ENCODE peak calls at places on chromosomes 11 and 22, in six cellular contexts. Y is BE2C, Z is psoas muscle, F is foreskin fibroblast, Q is fibroblast of villous mesenchyme, S is mammary epithelial cell. K is an unnamed sample.

GRCh38 chr11:129285387-129285786 is 90.3 kb upstream of the BARX2 start:
- DNase-seq in Y (no peak), Z (no peak), F (no peak), Q (no peak), S (no peak), K (no peak)

GRCh38 chr11:86664930-86665329 is 7.5 kb downstream of the ME3 start:
- DNase-seq in Y (no peak), Z (no peak), F (no peak), Q (no peak), S (no peak), K (no peak)

GRCh38 chr22:35334010-35334409 is 34.3 kb downstream of the TOM1 start:
- DNase-seq in Y (no peak), Z (no peak), F (no peak), Q (no peak), S (no peak), K (no peak)

GRCh38 chr11:76728778-76729177 is 54.4 kb upstream of the TSKU start:
- DNase-seq in Y (no peak), Z (no peak), F (no peak), Q (no peak), S (no peak), K (no peak)

GRCh38 chr11:12043959-12044772 is 35.7 kb upstream of the DKK3 start:
- DNase-seq in Y (peak; percentile 63), Z (peak; percentile 90), F (peak; percentile 95), Q (peak; percentile 95), S (peak; percentile 94), K (peak; percentile 96)

GRCh38 chr11:6611092-6612007 is 666 bp downstream of the TAF10 start:
- DNase-seq in Y (no peak), Z (peak; percentile 57), F (no peak), Q (peak; percentile 24), S (peak; percentile 14), K (peak; percentile 31)

GRCh38 chr11:107562647-107563208 is 2.8 kb downstream of the ALKBH8 start:
- DNase-seq in Y (no peak), Z (no peak), F (peak; percentile 75), Q (peak; percentile 44), S (peak; percentile 95), K (peak; percentile 52)

GRCh38 chr11:78516281-78516680 is 58.4 kb downstream of the NARS2 start:
- DNase-seq in Y (no peak), Z (no peak), F (no peak), Q (no peak), S (no peak), K (no peak)

GRCh38 chr22:27990879-27991278 is 71.8 kb upstream of the PITPNB start:
- DNase-seq in Y (peak; percentile 83), Z (peak; percentile 80), F (no peak), Q (peak; percentile 56), S (no peak), K (peak; percentile 51)

GRCh38 chr22:22105364-22105763 is 122.8 kb upstream of the TOP3B start:
- DNase-seq in Y (no peak), Z (no peak), F (no peak), Q (no peak), S (no peak), K (no peak)

GRCh38 chr11:96311120-96311568 is 31.9 kb downstream of the MAML2 start:
- DNase-seq in Y (no peak), Z (no peak), F (no peak), Q (peak; percentile 54), S (peak; percentile 52), K (peak; percentile 81)

GRCh38 chr11:122976396-122976733 is 5.3 kb downstream of the BSX start:
- DNase-seq in Y (no peak), Z (no peak), F (no peak), Q (no peak), S (no peak), K (no peak)

GRCh38 chr11:76206327-76207081 is at the start of gene WNT11:
- DNase-seq in Y (peak; percentile 76), Z (peak; percentile 70), F (no peak), Q (peak; percentile 29), S (peak; percentile 20), K (no peak)

GRCh38 chr22:20571531-20572007 is 64.2 kb downstream of the MED15 start:
- DNase-seq in Y (peak; percentile 73), Z (peak; percentile 64), F (no peak), Q (peak; percentile 45), S (no peak), K (peak; percentile 51)

GRCh38 chr11:94147433-94147845 is 18.8 kb downstream of the PANX1 start:
- DNase-seq in Y (peak; percentile 39), Z (no peak), F (no peak), Q (no peak), S (no peak), K (no peak)

GRCh38 chr11:19790831-19791552 is 78.4 kb downstream of the NAV2 start:
- DNase-seq in Y (no peak), Z (no peak), F (no peak), Q (no peak), S (no peak), K (no peak)

GRCh38 chr11:119585038-119585666 is 143.8 kb downstream of the NECTIN1 start:
- DNase-seq in Y (no peak), Z (peak; percentile 22), F (no peak), Q (no peak), S (peak; percentile 29), K (no peak)

GRCh38 chr22:45212306-45212709 is 28.4 kb downstream of the KIAA0930 start:
- DNase-seq in Y (peak; percentile 83), Z (peak; percentile 78), F (peak; percentile 86), Q (peak; percentile 95), S (peak; percentile 88), K (peak; percentile 89)

GRCh38 chr11:114208371-114208770 is 87.8 kb upstream of the NNMT start:
- DNase-seq in Y (no peak), Z (no peak), F (no peak), Q (no peak), S (no peak), K (no peak)

GRCh38 chr11:88454881-88455280 is 117.3 kb upstream of the CTSC start:
- DNase-seq in Y (no peak), Z (no peak), F (peak; percentile 23), Q (peak; percentile 75), S (peak; percentile 87), K (no peak)

GRCh38 chr11:43921561-43922294 is 20.7 kb upstream of the C11orf96 start:
- DNase-seq in Y (no peak), Z (no peak), F (no peak), Q (peak; percentile 81), S (no peak), K (no peak)

GRCh38 chr11:8593935-8594909 is at the start of gene STK33:
- DNase-seq in Y (peak; percentile 62), Z (peak; percentile 41), F (no peak), Q (no peak), S (no peak), K (peak; percentile 29)

DNA sequence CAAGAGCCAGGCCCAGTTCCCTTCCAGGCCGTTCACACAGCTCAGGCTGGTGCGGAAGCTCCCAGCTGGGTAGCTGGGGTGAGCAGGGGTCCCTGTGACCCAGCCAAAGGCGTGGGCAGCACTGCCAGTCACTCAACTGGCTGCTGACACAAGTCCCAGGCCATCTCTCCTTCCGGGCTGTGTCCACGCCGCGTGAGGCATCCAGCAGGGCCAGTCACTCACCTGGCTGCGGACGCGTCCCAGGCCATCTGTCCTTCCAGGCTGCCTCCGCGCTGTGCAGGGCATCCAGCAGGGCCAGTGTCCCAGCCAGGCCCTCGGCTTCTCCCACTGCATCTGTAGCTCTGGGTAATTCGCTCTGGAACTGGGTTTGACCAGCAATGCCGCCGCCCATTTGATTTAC is 184.2 kb downstream of the BRD1 start:
- DNase-seq in Y (no peak), Z (no peak), F (no peak), Q (no peak), S (no peak), K (no peak)
- H3K4me3 ChIP-seq in Y (no peak overlapping the region), Z (no peak overlapping the region), F (no peak overlapping the region), Q (no peak overlapping the region), S (no peak overlapping the region), K (no peak overlapping the region)

DNA sequence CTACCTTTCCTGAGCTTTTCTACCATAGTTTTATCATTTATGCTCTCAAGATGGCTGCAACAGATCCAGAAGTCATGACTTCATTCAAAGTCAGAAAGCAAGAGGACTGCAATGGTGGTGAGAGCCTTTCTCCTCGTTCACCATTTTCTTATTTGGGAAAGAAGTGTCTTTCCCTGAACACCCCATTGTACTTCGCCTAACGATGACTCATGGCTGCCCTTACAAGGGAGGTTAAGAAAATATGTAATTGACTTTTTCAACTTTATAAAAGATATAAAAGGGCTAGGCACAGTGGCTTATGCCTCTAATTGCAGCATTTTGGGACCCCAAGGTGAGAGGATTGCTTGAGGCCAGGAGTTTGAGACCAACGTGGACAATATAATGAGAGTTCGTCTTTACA is 541.7 kb downstream of the METTL15 start:
- DNase-seq in Y (no peak), Z (no peak), F (no peak), Q (no peak), S (peak; percentile 10), K (peak; percentile 16)
- TF ChIP-seq CTCF in Y (no peak), Z (no peak), F (no peak), Q (no peak), S (no peak), K (no peak)

DNA sequence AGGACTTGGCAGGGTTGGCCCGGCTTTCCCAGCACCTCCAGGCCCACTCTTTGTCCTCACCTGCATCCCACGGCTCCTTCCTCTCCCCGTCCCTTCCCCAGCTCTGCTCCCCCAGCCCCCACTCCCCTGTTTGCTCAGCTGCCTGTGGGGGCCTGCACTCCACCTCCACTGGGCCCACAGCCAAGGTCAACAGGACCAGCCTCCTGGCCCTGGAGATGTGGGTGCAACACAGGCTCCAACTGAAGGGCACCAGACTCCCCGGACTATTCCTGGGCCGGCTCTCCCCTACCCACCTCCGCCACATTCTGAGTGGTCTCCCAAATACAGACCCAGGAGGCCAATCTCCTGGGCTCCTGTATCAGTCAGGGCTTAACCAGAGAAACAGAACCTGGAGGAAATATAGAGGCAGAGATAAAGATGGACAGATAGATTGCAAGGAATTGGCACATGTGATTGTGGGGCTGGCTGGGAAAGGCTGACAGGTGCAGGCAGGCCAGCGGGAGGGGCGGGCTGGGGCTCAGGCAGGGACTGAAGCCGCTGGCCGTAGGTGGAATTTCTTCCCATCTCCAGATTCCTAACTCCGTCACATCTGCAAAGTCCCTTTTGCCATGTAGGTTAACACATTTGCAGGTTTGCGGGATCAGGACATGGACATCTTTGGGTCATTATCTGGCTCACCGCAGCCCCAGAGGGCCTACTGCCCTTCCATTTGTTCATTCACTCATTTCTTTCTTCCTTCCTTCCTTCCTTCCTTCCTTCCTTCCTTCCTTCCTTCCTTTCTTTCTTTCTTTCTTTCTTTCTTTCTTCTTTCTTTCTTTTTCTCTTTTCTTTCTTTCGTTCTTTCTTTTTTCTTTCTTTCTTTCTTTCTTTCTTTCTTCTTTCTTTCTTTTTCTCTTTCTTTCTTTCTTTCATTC is 45.8 kb upstream of the MYH9 start:
- DNase-seq in Y (peak; percentile 62), Z (no peak), F (no peak), Q (no peak), S (no peak), K (no peak)
- H3K4me3 ChIP-seq in Y (no peak overlapping the region), Z (no peak overlapping the region), F (no peak overlapping the region), Q (no peak overlapping the region), S (no peak overlapping the region), K (no peak overlapping the region)

DNA sequence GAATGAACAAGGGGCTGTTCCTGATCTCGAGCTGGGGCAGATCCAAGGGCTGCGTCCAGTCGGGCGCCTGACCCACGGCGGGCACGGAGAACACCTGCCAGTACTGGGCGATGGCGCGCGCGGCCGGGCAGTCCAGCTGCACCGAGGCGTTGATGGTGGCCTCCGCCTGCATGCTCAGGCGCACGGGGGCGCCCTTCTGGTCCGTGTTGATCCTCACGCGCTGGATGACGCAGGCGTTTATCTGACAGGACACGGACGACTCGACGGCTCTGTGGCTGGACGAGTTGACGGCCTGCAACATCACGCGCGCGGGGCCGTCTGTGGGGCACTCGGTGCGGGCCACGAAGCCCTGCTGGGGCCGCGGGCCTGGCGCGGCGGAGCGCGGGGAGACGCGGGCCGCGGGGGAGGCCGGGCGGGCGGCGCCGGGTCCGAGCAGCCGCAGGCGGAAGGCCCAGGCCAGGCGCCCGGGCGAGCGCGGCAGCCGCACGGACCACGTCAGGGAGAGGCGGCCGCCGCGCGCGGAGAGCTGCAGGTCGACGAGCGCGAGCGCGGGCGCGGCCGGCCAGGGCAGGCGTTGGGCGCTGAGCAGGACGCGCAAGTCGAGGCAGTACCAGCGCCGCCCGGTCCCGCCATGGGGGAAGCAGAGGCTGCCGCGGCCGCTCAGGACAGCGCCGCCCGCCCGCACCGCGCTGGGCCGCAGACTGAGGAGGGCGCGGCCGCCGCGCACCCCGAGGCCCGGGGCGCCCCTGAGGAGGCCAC is 515 bp downstream of the PKDREJ start:
- DNase-seq in Y (no peak), Z (peak; percentile 77), F (peak; percentile 43), Q (peak; percentile 52), S (no peak), K (peak; percentile 59)
- TF ChIP-seq CTCF in Y (no peak), Z (peak; percentile 21), F (peak; percentile 6), Q (no peak), S (no peak), K (peak; percentile 15)